ENCODE peak calls at places on chromosomes 11 and 22, in four cellular contexts. E is GM12878, Y is HepG2, C is Panc1. Z is an unnamed sample.

GRCh38 chr11:11148598-11148997 is 204.5 kb downstream of the CSNK2A3 start:
- ATAC-seq in Y (no peak), C (no peak), E (no peak), Z (no peak)

GRCh38 chr11:47448566-47449427 is at the start of gene RAPSN:
- ATAC-seq in C (no peak), E (no peak), Y (peak; percentile 28), Z (no peak)

GRCh38 chr11:83023410-83023809 is 48.3 kb downstream of the RAB30 start:
- ATAC-seq in C (no peak), Y (no peak), E (peak; percentile 60), Z (no peak)

GRCh38 chr11:36150986-36151385 is 138.2 kb downstream of the COMMD9 start:
- ATAC-seq in E (no peak), C (no peak), Y (no peak), Z (no peak)

GRCh38 chr11:33168605-33169240 is 7.4 kb upstream of the CSTF3 start:
- ATAC-seq in Y (no peak), C (no peak), E (no peak), Z (no peak)

GRCh38 chr11:78789365-78789764 is 214.7 kb upstream of the NARS2 start:
- ATAC-seq in C (no peak), Y (no peak), E (no peak), Z (no peak)

GRCh38 chr22:30169002-30169401 is 77.6 kb downstream of the LIF start:
- ATAC-seq in C (no peak), E (no peak), Y (no peak), Z (no peak)

GRCh38 chr11:103978588-103979580 is 57.6 kb upstream of the DDI1 start:
- ATAC-seq in E (no peak), Y (no peak), C (no peak), Z (no peak)

GRCh38 chr11:69144719-69145365 is 10.9 kb upstream of the SMIM38 start:
- ATAC-seq in E (peak; percentile 67), Y (no peak), C (no peak), Z (no peak)

GRCh38 chr11:108628326-108628725 is 34.8 kb upstream of the EXPH5 start:
- ATAC-seq in C (no peak), Y (no peak), E (no peak), Z (no peak)

GRCh38 chr22:49119551-49119952 is 708.1 kb downstream of the BRD1 start:
- ATAC-seq in Y (no peak), E (no peak), C (no peak), Z (peak; percentile 74)

GRCh38 chr11:1555713-1556153 is 16.3 kb downstream of the DUSP8 start:
- ATAC-seq in C (no peak), Y (no peak), E (no peak), Z (no peak)

GRCh38 chr11:93089474-93090102 is 108.2 kb downstream of the SLC36A4 start:
- ATAC-seq in E (peak; percentile 79), C (peak; percentile 93), Y (peak; percentile 93), Z (peak; percentile 57)

GRCh38 chr11:9074338-9075029 is 16.9 kb downstream of the SCUBE2 start:
- ATAC-seq in E (no peak), C (no peak), Y (peak; percentile 54), Z (no peak)

GRCh38 chr11:45556851-45557707 is 108.3 kb downstream of the CHST1 start:
- ATAC-seq in C (no peak), E (no peak), Y (peak; percentile 29), Z (peak; percentile 58)

GRCh38 chr11:125519865-125520834 is 24.1 kb upstream of the FEZ1 start:
- ATAC-seq in Y (no peak), E (no peak), C (no peak), Z (no peak)

GRCh38 chr11:131178020-131178419 is 192.4 kb upstream of the NTM start:
- ATAC-seq in C (no peak), E (no peak), Y (no peak), Z (no peak)

GRCh38 chr11:15843309-15843857 is 513.0 kb downstream of the SOX6 start:
- ATAC-seq in Y (no peak), C (no peak), E (no peak), Z (peak; percentile 39)

GRCh38 chr22:19832476-19833108 is 22.1 kb downstream of the GNB1L start:
- ATAC-seq in C (no peak), E (peak; percentile 45), Y (no peak), Z (no peak)

GRCh38 chr22:25729016-25729415 is 13.0 kb upstream of the MYO18B start:
- ATAC-seq in C (no peak), E (no peak), Y (no peak), Z (no peak)

GRCh38 chr22:45136594-45136993 is 27.1 kb upstream of the NUP50 start:
- ATAC-seq in Y (no peak), E (peak; percentile 79), C (no peak), Z (no peak)

GRCh38 chr11:8707541-8708270 is 25.1 kb downstream of the RPL27A start:
- ATAC-seq in Y (no peak), E (no peak), C (peak; percentile 12), Z (peak; percentile 74)

GRCh38 chr11:94030059-94030458 is 8.9 kb downstream of the HEPHL1 start:
- ATAC-seq in E (no peak), C (no peak), Y (no peak), Z (no peak)

GRCh38 chr11:114059984-114060401 is 482 bp downstream of the ZBTB16 start:
- ATAC-seq in E (no peak), Y (no peak), C (peak; percentile 51), Z (peak; percentile 2)

GRCh38 chr11:120694706-120695105 is 183.2 kb downstream of the GRIK4 start:
- ATAC-seq in E (no peak), Y (no peak), C (no peak), Z (no peak)
- H3K4me1 ChIP-seq in E (no peaks in the 10 kb centered on the region), Y (no peaks in the 10 kb centered on the region), C (no peaks in the 10 kb centered on the region), Z (no peaks in the 10 kb centered on the region)

GRCh38 chr11:72240461-72241289 is 3.3 kb downstream of the PHOX2A start:
- ATAC-seq in C (no peak), E (peak; percentile 12), Y (peak; percentile 52), Z (no peak)
- H3K4me3 ChIP-seq in C (peak overlapping the region; percentile 28), E (no peak overlapping the region), Y (no peak overlapping the region), Z (peak overlapping the region; percentile 54)

GRCh38 chr11:20672575-20672974 is 3.2 kb downstream of the NELL1 start:
- ATAC-seq in C (no peak), Y (peak; percentile 77), E (peak; percentile 76), Z (no peak)

GRCh38 chr11:20670932-20671403 is 1.6 kb downstream of the NELL1 start:
- ATAC-seq in E (no peak), Y (no peak), C (no peak), Z (no peak)

GRCh38 chr11:20668844-20669832 is at the start of gene NELL1:
- ATAC-seq in C (peak; percentile 44), Y (peak; percentile 22), E (no peak), Z (peak; percentile 11)

GRCh38 chr11:20669833-20670684 is 673 bp downstream of the NELL1 start:
- ATAC-seq in Y (peak; percentile 32), C (peak; percentile 63), E (no peak), Z (no peak)

DNA sequence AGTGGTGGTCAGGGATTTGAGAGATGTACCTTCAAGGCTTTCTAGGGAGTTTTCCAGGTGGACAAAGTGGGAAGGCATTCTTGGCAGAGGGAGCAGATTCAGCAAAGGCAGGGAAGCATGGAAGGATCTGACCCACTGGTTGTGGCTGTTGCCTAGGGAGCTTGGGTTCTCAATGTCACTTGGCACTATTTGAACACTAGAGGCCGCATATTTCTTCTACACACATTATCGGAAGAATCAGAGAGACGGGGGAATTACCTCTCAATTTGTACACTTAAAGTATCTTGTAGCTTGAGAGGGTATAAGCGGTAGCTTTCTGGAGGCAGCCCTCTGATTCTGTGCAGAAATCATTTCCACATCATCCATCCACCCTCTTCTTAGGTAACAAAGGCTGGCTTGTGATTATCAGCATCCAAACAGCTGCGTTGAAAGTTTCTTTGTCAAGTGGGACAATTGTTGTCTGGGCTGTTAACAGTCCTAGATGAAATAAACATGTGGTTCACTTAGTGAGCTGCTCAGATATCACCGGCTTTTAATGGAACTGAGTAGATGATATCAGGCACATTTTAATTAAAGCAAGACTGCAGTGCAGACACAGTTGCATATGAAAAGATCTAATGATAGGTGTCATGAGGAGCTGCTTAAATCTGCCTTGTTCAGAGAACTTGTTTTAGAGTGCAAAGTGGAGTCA is 2.6 kb downstream of the NELL1 start:
- ATAC-seq in C (peak; percentile 68), E (peak; percentile 84), Y (peak; percentile 84), Z (no peak)
- TF ChIP-seq POLR2AphosphoS5 in C (no peak), E (no peak), Y (no peak), Z (no peak)

GRCh38 chr11:133712235-133712634 is 133.1 kb downstream of the SPATA19 start:
- ATAC-seq in E (no peak), Y (no peak), C (no peak), Z (no peak)

GRCh38 chr11:133713844-133714243 is 131.5 kb downstream of the SPATA19 start:
- ATAC-seq in C (no peak), E (no peak), Y (no peak), Z (no peak)

GRCh38 chr11:133711545-133711944 is 133.8 kb downstream of the SPATA19 start:
- ATAC-seq in C (no peak), Y (no peak), E (no peak), Z (no peak)

GRCh38 chr11:133713406-133713805 is 131.9 kb downstream of the SPATA19 start:
- ATAC-seq in Y (no peak), E (no peak), C (no peak), Z (no peak)

GRCh38 chr11:133714471-133715375 is 130.6 kb downstream of the SPATA19 start:
- ATAC-seq in Y (no peak), C (no peak), E (no peak), Z (no peak)
- H3K4me1 ChIP-seq in Y (no peaks in the 10 kb centered on the region), C (no peaks in the 10 kb centered on the region), E (no peaks in the 10 kb centered on the region), Z (no peaks in the 10 kb centered on the region)

GRCh38 chr11:64854157-64854533 is 9.7 kb upstream of the CDC42BPG start:
- ATAC-seq in E (no peak), C (no peak), Y (no peak), Z (no peak)
- H3K4me3 ChIP-seq in E (no peak overlapping the region), C (no peak overlapping the region), Y (no peak overlapping the region), Z (no peak overlapping the region)

GRCh38 chr22:41487037-41487963 is 18.4 kb downstream of the ACO2 start:
- ATAC-seq in E (no peak), C (no peak), Y (peak; percentile 37), Z (peak; percentile 88)
- TF ChIP-seq POLR2AphosphoS5 in E (no peak), C (no peak), Y (no peak), Z (peak; percentile 84)

DNA sequence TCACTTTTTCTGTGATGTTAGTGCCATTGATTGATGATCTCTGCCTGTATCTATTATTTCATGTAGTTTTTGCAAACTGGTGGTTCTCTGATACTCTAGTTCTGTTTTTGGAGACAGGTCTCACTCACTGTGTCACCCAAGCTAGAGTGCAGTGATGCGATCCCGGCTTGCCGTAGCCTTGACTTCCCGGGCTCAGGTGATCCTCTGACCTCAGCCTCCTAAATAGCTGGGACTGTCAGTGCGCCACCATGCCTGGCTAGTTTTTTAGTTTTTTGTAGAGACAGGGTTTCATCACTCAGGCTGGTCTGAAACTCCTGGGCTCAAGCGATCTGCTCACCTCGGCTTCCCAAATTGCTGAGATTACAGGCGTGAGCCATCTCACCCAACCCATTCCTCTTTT is 16.4 kb downstream of the TEAD1 start:
- ATAC-seq in C (no peak), E (no peak), Y (no peak), Z (no peak)
- H3K4me1 ChIP-seq in C (peaks cover 90% of the 10 kb centered on the region), E (no peaks in the 10 kb centered on the region), Y (peaks cover 93% of the 10 kb centered on the region), Z (peaks cover 15% of the 10 kb centered on the region)